ENCODE peak calls at places on chromosomes 12 and 14, in seven cellular contexts. F is GM12865; H is T-cell; M is lower lobe of right lung; C is ELR; L is HCEC 1CT; W is activated CD8-positive, alpha-beta T cell treated with anti-CD3 and anti-CD28 coated beads for 36 hours. J is an unnamed sample.

GRCh38 chr14:76550534-76550933 is 174.6 kb downstream of the ESRRB start:
- DNase-seq in F (peak), H (no peak), M (no peak), C (peak), L (no peak), W (no peak), J (no peak)

GRCh38 chr12:117189725-117190209 is 503 bp downstream of the FBXO21 start:
- DNase-seq in F (peak), H (peak), M (peak), C (peak), L (peak), W (peak), J (peak)

GRCh38 chr12:113874326-113874725 is 91.8 kb downstream of the RBM19 start:
- DNase-seq in F (no peak), H (no peak), M (no peak), C (no peak), L (no peak), W (no peak), J (no peak)

GRCh38 chr14:20555845-20556244 is 5.0 kb downstream of the RNASE9 start:
- DNase-seq in F (no peak), H (no peak), M (no peak), C (no peak), L (no peak), W (no peak), J (no peak)

GRCh38 chr12:55610598-55610997 is 26.1 kb upstream of the OR10P1 start:
- DNase-seq in F (no peak), H (no peak), M (no peak), C (no peak), L (no peak), W (no peak), J (no peak)

GRCh38 chr12:92055877-92056276 is 89.8 kb downstream of the BTG1 start:
- DNase-seq in F (no peak), H (peak), M (no peak), C (no peak), L (no peak), W (peak), J (no peak)

GRCh38 chr12:1929241-1929984 is 11.0 kb upstream of the CACNA2D4 start:
- DNase-seq in F (no peak), H (no peak), M (peak), C (no peak), L (no peak), W (no peak), J (no peak)

GRCh38 chr12:38905480-38906351 is at the start of gene CPNE8:
- DNase-seq in F (peak), H (peak), M (peak), C (no peak), L (peak), W (peak), J (peak)

GRCh38 chr12:98561846-98562245 is 31.6 kb upstream of the SLC25A3 start:
- DNase-seq in F (no peak), H (no peak), M (no peak), C (no peak), L (no peak), W (no peak), J (no peak)

GRCh38 chr12:67773896-67774295 is 125.4 kb downstream of the DYRK2 start:
- DNase-seq in F (no peak), H (no peak), M (no peak), C (no peak), L (no peak), W (no peak), J (no peak)

J was measured in mucosa of descending colon.